ENCODE peak calls at places on chromosomes 12 and 14, in nine cellular contexts. Z is psoas muscle, G is fibroblast of mammary gland, F is IMR-90, W is nephron progenitor cell, M is OCI-LY7, U is hepatocyte, O is breast epithelium, K is AG04450. T is an unnamed sample.

GRCh38 chr14:21940887-21941855 is 267.6 kb upstream of the OR4E1 start:
- DNase-seq in K (no peak), O (no peak), G (peak; percentile 24), W (peak; percentile 31), Z (no peak), U (peak; percentile 44), F (peak; percentile 2), M (peak; percentile 52), T (peak; percentile 27)

GRCh38 chr12:128817115-128818015 is 6.4 kb downstream of the SLC15A4 start:
- DNase-seq in G (peak; percentile 82), M (no peak), K (no peak), O (no peak), U (peak; percentile 40), F (peak; percentile 55), W (no peak), Z (peak; percentile 86), T (peak; percentile 80)

GRCh38 chr14:57346741-57347140 is 43.6 kb upstream of the NAA30 start:
- DNase-seq in F (no peak), M (no peak), U (no peak), G (no peak), Z (no peak), K (no peak), O (no peak), W (no peak), T (no peak)

GRCh38 chr12:27305673-27306504 is 26.7 kb upstream of the BMAL2 start:
- DNase-seq in Z (no peak), F (peak; percentile 65), G (peak; percentile 72), M (peak; percentile 57), W (no peak), K (no peak), U (peak; percentile 52), O (no peak), T (peak; percentile 76)

GRCh38 chr14:104292084-104292970 is 153.9 kb downstream of the KIF26A start:
- DNase-seq in G (no peak), U (no peak), K (no peak), F (no peak), Z (peak; percentile 15), W (no peak), M (no peak), O (peak; percentile 19), T (no peak)

GRCh38 chr12:130826151-130826801 is 12.8 kb downstream of the STX2 start:
- DNase-seq in G (peak; percentile 57), U (peak; percentile 48), Z (peak; percentile 64), M (peak; percentile 39), W (peak; percentile 55), K (peak; percentile 21), F (peak; percentile 69), O (no peak), T (peak; percentile 78)

GRCh38 chr14:64761441-64762043 is 57.3 kb downstream of the PLEKHG3 start:
- DNase-seq in Z (peak; percentile 44), F (peak; percentile 49), U (peak; percentile 28), O (no peak), W (no peak), M (no peak), K (no peak), G (peak; percentile 31), T (peak; percentile 20)

GRCh38 chr14:42047421-42048045 is 440.9 kb downstream of the LRFN5 start:
- DNase-seq in G (peak; percentile 24), O (no peak), M (no peak), K (no peak), F (peak; percentile 21), U (no peak), Z (no peak), W (no peak), T (peak; percentile 9)

GRCh38 chr12:112891093-112892024 is 15.4 kb upstream of the OAS1 start:
- DNase-seq in M (no peak), U (no peak), Z (no peak), K (no peak), O (no peak), W (no peak), G (no peak), F (no peak), T (no peak)

DNA sequence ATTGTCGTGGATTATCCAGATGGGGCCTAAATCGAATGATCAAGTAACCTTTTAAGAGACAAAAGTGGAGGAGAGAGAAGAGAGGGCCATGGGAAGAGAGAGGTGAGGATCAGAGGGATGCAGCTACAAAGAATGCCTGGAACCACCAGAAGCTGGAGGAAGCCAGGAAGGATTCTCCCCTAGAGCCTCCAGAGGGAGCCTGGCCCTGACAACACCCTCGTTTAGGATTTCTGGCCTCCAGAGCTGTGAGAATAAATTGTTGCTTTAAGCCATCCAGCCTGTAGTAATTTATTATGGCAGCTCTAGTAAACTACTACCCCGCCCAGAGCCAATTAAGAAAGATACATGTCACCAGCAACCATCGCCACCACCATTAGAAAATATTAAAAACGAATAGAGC is 46.2 kb upstream of the GSC start:
- DNase-seq in M (no peak), U (no peak), G (peak; percentile 3), W (no peak), O (no peak), Z (no peak), K (no peak), F (no peak), T (no peak)
- TF ChIP-seq CTCF in M (no peak), U (peak; percentile 24), G (peak; percentile 7), W (no peak), O (no peak), Z (no peak), K (no peak), F (no peak), T (peak; percentile 3)

GRCh38 chr12:48329199-48329939 is 21.4 kb downstream of the ZNF641 start:
- DNase-seq in M (no peak), K (no peak), Z (no peak), U (no peak), O (no peak), W (no peak), G (no peak), F (no peak), T (no peak)
- TF ChIP-seq CTCF in M (no peak), K (no peak), Z (no peak), U (no peak), O (no peak), W (no peak), G (no peak), F (no peak), T (no peak)

GRCh38 chr12:1807489-1807888 is 12.9 kb upstream of the LRTM2 start:
- DNase-seq in F (no peak), Z (peak; percentile 38), K (no peak), M (no peak), O (no peak), G (no peak), U (no peak), W (no peak), T (peak; percentile 38)

GRCh38 chr12:1806301-1807106 is 13.9 kb upstream of the LRTM2 start:
- DNase-seq in O (peak; percentile 30), W (no peak), Z (peak; percentile 51), F (no peak), K (no peak), U (no peak), G (peak; percentile 25), M (no peak), T (no peak)

GRCh38 chr12:1808036-1808797 is 12.1 kb upstream of the LRTM2 start:
- DNase-seq in U (no peak), G (no peak), O (no peak), W (no peak), Z (peak; percentile 23), F (no peak), K (no peak), M (no peak), T (no peak)

GRCh38 chr12:1805441-1806081 is 14.8 kb upstream of the LRTM2 start:
- DNase-seq in F (no peak), M (no peak), O (peak; percentile 47), U (no peak), Z (peak; percentile 91), W (no peak), G (no peak), K (no peak), T (no peak)

DNA sequence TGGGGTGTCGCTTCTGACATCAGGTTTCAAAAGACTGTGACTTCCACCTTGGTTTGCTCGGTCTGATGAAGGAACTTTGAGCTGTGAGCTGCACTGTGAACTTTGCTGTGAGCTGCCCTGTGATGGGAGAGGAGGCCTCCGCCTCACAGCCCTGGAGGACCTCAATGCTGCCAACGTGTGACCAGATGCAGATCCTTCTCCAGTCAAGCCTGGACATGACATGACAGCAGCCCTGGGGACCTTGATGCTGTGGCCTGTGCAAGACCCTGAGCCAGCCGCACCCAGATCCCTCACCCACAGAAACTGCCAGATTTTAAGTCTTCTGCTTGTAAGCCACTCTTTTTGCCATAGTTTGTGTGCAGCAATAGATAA is 13.3 kb upstream of the LRTM2 start:
- DNase-seq in W (no peak), K (no peak), G (no peak), M (no peak), F (no peak), U (no peak), Z (peak; percentile 27), O (no peak), T (no peak)
- TF ChIP-seq CTCF in W (no peak), K (no peak), G (no peak), M (no peak), F (no peak), U (no peak), Z (no peak), O (no peak), T (no peak)

GRCh38 chr12:46374286-46374685 is 1.7 kb upstream of the SLC38A2 start:
- DNase-seq in F (no peak), K (no peak), U (no peak), M (no peak), Z (no peak), G (no peak), W (no peak), O (no peak), T (no peak)

GRCh38 chr12:46374711-46375110 is 2.1 kb upstream of the SLC38A2 start:
- DNase-seq in Z (no peak), U (no peak), G (no peak), W (no peak), M (no peak), O (no peak), F (no peak), K (no peak), T (no peak)

GRCh38 chr12:46372852-46373302 is 304 bp upstream of the SLC38A2 start:
- DNase-seq in M (no peak), F (no peak), G (no peak), Z (no peak), O (no peak), K (no peak), U (no peak), W (peak; percentile 98), T (no peak)

GRCh38 chr12:46372131-46372851 is at the start of gene SLC38A2:
- DNase-seq in K (no peak), O (peak; percentile 99), U (peak; percentile 98), Z (peak; percentile 99), G (peak; percentile 84), F (peak; percentile 90), W (peak; percentile 65), M (peak; percentile 93), T (peak; percentile 97)

DNA sequence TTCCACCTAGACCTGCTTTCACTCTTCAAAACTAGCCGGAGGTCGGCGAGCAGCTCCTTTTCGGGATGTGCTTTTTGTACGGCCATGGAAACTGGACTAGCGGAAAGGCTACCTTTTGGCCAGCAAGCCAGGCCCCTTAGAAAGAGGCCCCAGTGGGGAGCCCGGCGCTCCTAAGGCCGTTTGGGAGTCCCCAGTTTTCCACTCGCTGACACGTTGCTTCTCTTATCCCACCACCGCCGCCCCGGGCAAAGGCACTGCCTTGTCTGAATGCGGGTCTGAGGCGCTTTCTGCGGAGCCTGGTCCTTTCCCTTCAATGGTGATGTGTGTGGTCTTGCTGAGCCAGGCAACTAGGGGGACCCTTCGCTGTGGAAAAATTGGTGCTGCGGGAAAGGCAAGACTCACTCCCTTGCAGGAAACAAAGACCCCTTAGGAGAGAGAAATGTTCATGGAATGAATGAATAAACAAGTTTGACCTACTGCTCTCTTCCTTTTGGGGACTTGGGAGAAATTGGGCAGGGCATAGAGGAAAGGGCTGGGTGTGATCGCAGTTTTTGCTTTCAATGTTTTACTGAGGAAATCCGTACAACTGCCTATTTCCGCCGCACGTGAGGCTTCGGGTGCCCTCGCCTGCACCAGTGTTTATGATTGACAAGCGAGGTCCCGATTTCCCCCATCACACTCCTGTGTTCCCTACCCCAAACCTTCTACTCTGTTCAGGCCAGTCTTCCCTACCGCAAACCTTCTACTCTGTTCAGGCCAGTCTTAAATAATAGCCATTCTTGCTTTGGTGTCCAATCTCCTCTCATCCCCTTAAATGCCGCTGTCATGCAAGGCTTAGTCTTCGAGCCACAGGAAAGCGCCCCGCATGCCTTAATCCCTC is 970 bp upstream of the SLC38A2 start:
- DNase-seq in U (peak; percentile 72), G (no peak), M (peak; percentile 43), O (peak; percentile 67), K (no peak), W (peak; percentile 69), F (peak; percentile 68), Z (peak; percentile 66), T (peak; percentile 73)
- TF ChIP-seq CTCF in U (peak; percentile 25), G (no peak), M (no peak), O (no peak), K (peak; percentile 47), W (no peak), F (peak; percentile 35), Z (no peak), T (peak; percentile 53)

T was measured in choroid plexus epithelial cell.